ENCODE peak calls at places on chromosomes 6 and 20, in eight cellular contexts. W is CD4-positive, CD25-positive, alpha-beta regulatory T cell; A is CD8-positive, alpha-beta memory T cell; Y is hepatocyte; E is mammary epithelial cell; G is small intestine; P is PC-3; Z is adrenal gland. J is an unnamed sample.

GRCh38 chr6:44110005-44110681 is 17.1 kb downstream of the MRPL14 start:
- DNase-seq in W (no peak), A (no peak), Y (no peak), E (no peak), G (peak; percentile 48), P (no peak), Z (no peak), J (no peak)

GRCh38 chr20:17036546-17036945 is 190.3 kb upstream of the PCSK2 start:
- DNase-seq in W (no peak), A (no peak), Y (peak; percentile 15), E (no peak), G (no peak), P (no peak), Z (no peak), J (no peak)

GRCh38 chr6:88653936-88654335 is 309.5 kb downstream of the RNGTT start:
- DNase-seq in W (no peak), A (no peak), Y (no peak), E (no peak), G (no peak), P (no peak), Z (no peak), J (no peak)

GRCh38 chr6:89368107-89368506 is 15.6 kb upstream of the UBE2J1 start:
- DNase-seq in W (peak; percentile 37), A (peak; percentile 60), Y (peak; percentile 85), E (peak; percentile 26), G (peak; percentile 56), P (peak; percentile 66), Z (peak; percentile 79), J (peak; percentile 44)

GRCh38 chr6:30988209-30988825 is 4.8 kb downstream of the MUC21 start:
- DNase-seq in W (no peak), A (no peak), Y (peak; percentile 26), E (no peak), G (no peak), P (no peak), Z (no peak), J (no peak)

GRCh38 chr20:34643919-34644318 is 33.0 kb downstream of the PIGU start:
- DNase-seq in W (no peak), A (no peak), Y (no peak), E (peak; percentile 82), G (no peak), P (peak; percentile 1), Z (no peak), J (no peak)

GRCh38 chr6:159715168-159715567 is 12.1 kb upstream of the WTAP start:
- DNase-seq in W (no peak), A (no peak), Y (no peak), E (no peak), G (no peak), P (no peak), Z (no peak), J (no peak)

GRCh38 chr20:39083781-39084180 is 121.6 kb downstream of the DHX35 start:
- DNase-seq in W (no peak), A (no peak), Y (no peak), E (no peak), G (no peak), P (no peak), Z (no peak), J (no peak)

GRCh38 chr20:5786930-5787826 is 37.0 kb downstream of the SHLD1 start:
- DNase-seq in W (no peak), A (no peak), Y (no peak), E (peak; percentile 24), G (peak; percentile 34), P (peak; percentile 23), Z (peak; percentile 59), J (no peak)

GRCh38 chr6:121879149-121879548 is 443.7 kb downstream of the GJA1 start:
- DNase-seq in W (no peak), A (no peak), Y (no peak), E (no peak), G (no peak), P (no peak), Z (no peak), J (no peak)

GRCh38 chr20:40443731-40444130 is 245.3 kb downstream of the MAFB start:
- DNase-seq in W (no peak), A (no peak), Y (no peak), E (no peak), G (no peak), P (no peak), Z (no peak), J (no peak)

GRCh38 chr6:169529931-169530761 is 171.7 kb downstream of the WDR27 start:
- DNase-seq in W (no peak), A (no peak), Y (no peak), E (no peak), G (no peak), P (peak; percentile 61), Z (no peak), J (no peak)

GRCh38 chr6:7414811-7415210 is 25.2 kb downstream of the RIOK1 start:
- DNase-seq in W (no peak), A (no peak), Y (peak; percentile 68), E (no peak), G (no peak), P (peak; percentile 58), Z (no peak), J (no peak)

DNA sequence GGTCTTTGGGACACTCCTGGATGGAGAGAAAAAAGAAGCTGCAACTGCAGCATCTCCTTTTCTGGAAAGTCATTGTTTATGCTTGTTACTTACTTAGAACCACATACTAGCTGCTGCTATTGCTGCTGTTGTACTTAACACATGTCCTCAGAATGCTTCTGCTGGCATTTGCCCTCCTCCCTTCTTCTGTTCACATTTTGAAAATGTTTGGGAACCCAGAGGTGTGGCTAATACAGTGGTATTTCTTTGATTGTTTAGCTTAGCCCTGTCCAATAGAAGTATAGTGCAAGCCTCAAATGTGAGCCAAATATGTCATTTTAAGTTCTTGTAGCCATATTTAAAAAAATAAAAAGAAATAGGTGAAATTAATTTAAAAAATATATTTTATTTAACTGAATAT is 8.4 kb downstream of the DTD1 start:
- DNase-seq in W (no peak), A (no peak), Y (no peak), E (no peak), G (no peak), P (no peak), Z (no peak), J (no peak)
- H3K36me3 ChIP-seq in W (peaks cover 25% of the 10 kb centered on the region), A (peaks cover 11% of the 10 kb centered on the region), Y (no peaks in the 10 kb centered on the region), E (peaks cover 5% of the 10 kb centered on the region), G (peaks cover 3% of the 10 kb centered on the region), P (peaks cover 27% of the 10 kb centered on the region), Z (no peaks in the 10 kb centered on the region), J (peaks cover 25% of the 10 kb centered on the region)

GRCh38 chr20:49272654-49273053 is 5.2 kb downstream of the ZNFX1 start:
- DNase-seq in W (no peak), A (no peak), Y (no peak), E (no peak), G (peak; percentile 49), P (no peak), Z (no peak), J (no peak)

GRCh38 chr20:49267327-49267726 is 10.5 kb downstream of the ZNFX1 start:
- DNase-seq in W (peak; percentile 40), A (no peak), Y (peak; percentile 0), E (no peak), G (no peak), P (no peak), Z (no peak), J (no peak)

GRCh38 chr20:49270177-49270576 is 7.7 kb downstream of the ZNFX1 start:
- DNase-seq in W (no peak), A (no peak), Y (no peak), E (no peak), G (no peak), P (no peak), Z (no peak), J (no peak)

GRCh38 chr20:49270736-49271135 is 7.1 kb downstream of the ZNFX1 start:
- DNase-seq in W (no peak), A (no peak), Y (no peak), E (no peak), G (no peak), P (no peak), Z (no peak), J (no peak)

DNA sequence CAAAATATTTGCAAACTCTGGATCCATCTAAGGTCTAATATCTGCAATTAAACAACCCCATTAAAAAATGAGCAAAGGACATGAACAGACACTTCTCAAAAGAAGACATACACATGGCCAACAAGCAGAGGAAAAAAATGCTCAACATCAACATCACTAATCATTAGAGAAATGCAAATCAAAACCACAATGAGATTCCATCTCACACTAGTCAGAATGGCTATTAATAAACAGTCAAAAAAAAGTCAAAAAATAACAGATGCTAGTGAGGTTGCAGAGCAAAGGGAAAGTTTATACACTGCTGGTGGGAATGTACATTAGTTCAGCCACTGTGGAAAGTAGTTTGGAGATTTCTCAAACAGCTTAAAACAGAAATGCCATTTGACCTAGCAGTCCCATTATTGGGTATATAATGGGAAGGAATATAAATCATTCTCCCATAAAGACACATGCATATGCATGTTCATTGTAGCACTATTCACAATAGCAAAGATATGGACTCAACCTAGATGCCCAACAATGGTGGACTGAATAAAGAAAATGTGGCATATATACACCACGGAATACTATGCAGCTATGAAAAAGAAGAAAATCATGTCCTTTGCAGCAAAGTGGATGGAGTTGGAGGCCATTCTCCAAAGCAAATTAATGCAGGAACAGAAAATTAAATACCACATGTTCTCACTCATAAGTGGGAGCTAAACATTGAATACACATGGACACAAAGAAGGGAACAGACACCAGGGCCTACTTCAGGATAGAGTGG is 9.1 kb downstream of the ZNFX1 start:
- DNase-seq in W (no peak), A (no peak), Y (no peak), E (no peak), G (no peak), P (no peak), Z (no peak), J (no peak)
- H3K36me3 ChIP-seq in W (peaks cover 72% of the 10 kb centered on the region), A (peaks cover 67% of the 10 kb centered on the region), Y (no peaks in the 10 kb centered on the region), E (peaks cover 30% of the 10 kb centered on the region), G (peaks cover 15% of the 10 kb centered on the region), P (peaks cover 59% of the 10 kb centered on the region), Z (no peaks in the 10 kb centered on the region), J (peaks cover 70% of the 10 kb centered on the region)

GRCh38 chr20:32224463-32224862 is 16.8 kb downstream of the POFUT1 start:
- DNase-seq in W (no peak), A (no peak), Y (peak; percentile 80), E (no peak), G (peak; percentile 96), P (no peak), Z (no peak), J (no peak)
- H3K36me3 ChIP-seq in W (peaks cover 55% of the 10 kb centered on the region), A (peaks cover 9% of the 10 kb centered on the region), Y (peaks cover 4% of the 10 kb centered on the region), E (peaks cover 24% of the 10 kb centered on the region), G (peaks cover 4% of the 10 kb centered on the region), P (peaks cover 45% of the 10 kb centered on the region), Z (no peaks in the 10 kb centered on the region), J (peaks cover 39% of the 10 kb centered on the region)

GRCh38 chr6:15453622-15454021 is 207.8 kb downstream of the JARID2 start:
- DNase-seq in W (no peak), A (no peak), Y (no peak), E (no peak), G (no peak), P (no peak), Z (no peak), J (no peak)

GRCh38 chr6:15449001-15449400 is 203.1 kb downstream of the JARID2 start:
- DNase-seq in W (no peak), A (no peak), Y (no peak), E (no peak), G (no peak), P (peak; percentile 12), Z (no peak), J (no peak)

GRCh38 chr6:15453186-15453585 is 207.3 kb downstream of the JARID2 start:
- DNase-seq in W (no peak), A (no peak), Y (no peak), E (no peak), G (no peak), P (no peak), Z (no peak), J (no peak)

GRCh38 chr6:15451738-15452137 is 205.9 kb downstream of the JARID2 start:
- DNase-seq in W (no peak), A (no peak), Y (no peak), E (no peak), G (no peak), P (no peak), Z (no peak), J (no peak)

GRCh38 chr6:15452182-15452941 is 206.5 kb downstream of the JARID2 start:
- DNase-seq in W (no peak), A (no peak), Y (no peak), E (no peak), G (no peak), P (no peak), Z (no peak), J (no peak)
- H3K36me3 ChIP-seq in W (peaks cover 3% of the 10 kb centered on the region), A (no peaks in the 10 kb centered on the region), Y (no peaks in the 10 kb centered on the region), E (peaks cover 4% of the 10 kb centered on the region), G (peaks cover 2% of the 10 kb centered on the region), P (peaks cover 4% of the 10 kb centered on the region), Z (no peaks in the 10 kb centered on the region), J (peaks cover 4% of the 10 kb centered on the region)